ENCODE peak calls at places on chromosomes 1 and 21, in eight cellular contexts. S is SK-N-SH, G is PC-3, W is MM.1S, F is HCT116, I is GM23338, X is OCI-LY7, J is hepatocyte. E is an unnamed sample.

GRCh38 chr1:5954964-5955363 is 37.3 kb downstream of the NPHP4 start:
- DNase-seq in S (no peak), G (no peak), W (peak), F (no peak), I (no peak), X (peak), J (no peak), E (no peak)

GRCh38 chr1:109630081-109630880 is 10.6 kb downstream of the AMPD2 start:
- DNase-seq in S (peak), G (no peak), W (no peak), F (no peak), I (peak), X (peak), J (no peak), E (peak)

GRCh38 chr1:8077120-8077573 is 51.0 kb upstream of the ERRFI1 start:
- DNase-seq in S (no peak), G (peak), W (no peak), F (peak), I (no peak), X (no peak), J (peak), E (peak)

GRCh38 chr1:33634806-33635205 is 162.4 kb downstream of the ZSCAN20 start:
- DNase-seq in S (peak), G (peak), W (peak), F (peak), I (peak), X (peak), J (peak), E (peak)

GRCh38 chr1:214209260-214209808 is 71.6 kb upstream of the SMYD2 start:
- DNase-seq in S (no peak), G (no peak), W (no peak), F (no peak), I (no peak), X (no peak), J (no peak), E (peak)

GRCh38 chr1:15152318-15153183 is 996 bp upstream of the TMEM51 start:
- DNase-seq in S (peak), G (peak), W (peak), F (peak), I (peak), X (no peak), J (peak), E (peak)

GRCh38 chr1:9440763-9441194 is 98.5 kb upstream of the SLC25A33 start:
- DNase-seq in S (no peak), G (no peak), W (no peak), F (no peak), I (no peak), X (no peak), J (no peak), E (no peak)

GRCh38 chr1:160108888-160109662 is 6.5 kb upstream of the ATP1A2 start:
- DNase-seq in S (peak), G (peak), W (peak), F (peak), I (peak), X (peak), J (peak), E (peak)

GRCh38 chr1:82991569-82991968 is 1007.4 kb downstream of the TTLL7 start:
- DNase-seq in S (no peak), G (no peak), W (no peak), F (no peak), I (no peak), X (no peak), J (no peak), E (no peak)

GRCh38 chr1:94178896-94179295 is 57.9 kb upstream of the ABCA4 start:
- DNase-seq in S (no peak), G (no peak), W (no peak), F (no peak), I (no peak), X (no peak), J (no peak), E (no peak)

GRCh38 chr1:15328245-15328784 is 81.3 kb downstream of the FHAD1 start:
- DNase-seq in S (no peak), G (no peak), W (no peak), F (no peak), I (no peak), X (no peak), J (peak), E (no peak)

GRCh38 chr1:210185063-210185462 is 47.5 kb upstream of the SERTAD4 start:
- DNase-seq in S (no peak), G (no peak), W (no peak), F (no peak), I (peak), X (no peak), J (no peak), E (no peak)

GRCh38 chr1:232038704-232039103 is 412.1 kb downstream of the DISC1 start:
- DNase-seq in S (no peak), G (no peak), W (no peak), F (no peak), I (no peak), X (no peak), J (no peak), E (no peak)

GRCh38 chr1:111599781-111600180 is 19.8 kb upstream of the RAP1A start:
- DNase-seq in S (no peak), G (no peak), W (no peak), F (no peak), I (no peak), X (no peak), J (no peak), E (no peak)

GRCh38 chr1:107935396-107936064 is 29.4 kb downstream of the VAV3 start:
- DNase-seq in S (no peak), G (peak), W (no peak), F (no peak), I (no peak), X (peak), J (no peak), E (no peak)

GRCh38 chr1:43773821-43774220 is 66.5 kb downstream of the ST3GAL3 start:
- DNase-seq in S (no peak), G (no peak), W (no peak), F (no peak), I (no peak), X (no peak), J (no peak), E (no peak)

GRCh38 chr1:219668446-219668845 is 55.5 kb upstream of the ZC3H11B start:
- DNase-seq in S (no peak), G (no peak), W (no peak), F (no peak), I (no peak), X (no peak), J (no peak), E (no peak)

GRCh38 chr1:182525342-182525741 is 63.7 kb downstream of the RNASEL start:
- DNase-seq in S (no peak), G (no peak), W (peak), F (no peak), I (no peak), X (no peak), J (no peak), E (no peak)

GRCh38 chr1:54380285-54380882 is 25.8 kb downstream of the SSBP3 start:
- DNase-seq in S (no peak), G (no peak), W (no peak), F (no peak), I (no peak), X (no peak), J (no peak), E (no peak)

GRCh38 chr1:53393325-53393792 is 65.5 kb upstream of the LRP8 start:
- DNase-seq in S (peak), G (peak), W (peak), F (peak), I (peak), X (peak), J (peak), E (peak)

GRCh38 chr1:64098856-64099606 is 104.4 kb upstream of the UBE2U start:
- DNase-seq in S (no peak), G (no peak), W (no peak), F (no peak), I (no peak), X (no peak), J (no peak), E (no peak)

GRCh38 chr1:243264718-243265117 is 8.9 kb downstream of the SDCCAG8 start:
- DNase-seq in S (peak), G (peak), W (no peak), F (no peak), I (no peak), X (no peak), J (no peak), E (no peak)

GRCh38 chr1:193183019-193183643 is 3.3 kb downstream of the B3GALT2 start:
- DNase-seq in S (peak), G (peak), W (peak), F (peak), I (peak), X (peak), J (peak), E (peak)

GRCh38 chr1:193184776-193185175 is 1.6 kb downstream of the B3GALT2 start:
- DNase-seq in S (no peak), G (no peak), W (no peak), F (no peak), I (no peak), X (no peak), J (no peak), E (no peak)

GRCh38 chr1:193181526-193181925 is 4.9 kb downstream of the B3GALT2 start:
- DNase-seq in S (no peak), G (no peak), W (no peak), F (no peak), I (no peak), X (no peak), J (no peak), E (no peak)

GRCh38 chr1:193179094-193179493 is 7.3 kb downstream of the B3GALT2 start:
- DNase-seq in S (no peak), G (no peak), W (no peak), F (no peak), I (no peak), X (no peak), J (no peak), E (no peak)

DNA sequence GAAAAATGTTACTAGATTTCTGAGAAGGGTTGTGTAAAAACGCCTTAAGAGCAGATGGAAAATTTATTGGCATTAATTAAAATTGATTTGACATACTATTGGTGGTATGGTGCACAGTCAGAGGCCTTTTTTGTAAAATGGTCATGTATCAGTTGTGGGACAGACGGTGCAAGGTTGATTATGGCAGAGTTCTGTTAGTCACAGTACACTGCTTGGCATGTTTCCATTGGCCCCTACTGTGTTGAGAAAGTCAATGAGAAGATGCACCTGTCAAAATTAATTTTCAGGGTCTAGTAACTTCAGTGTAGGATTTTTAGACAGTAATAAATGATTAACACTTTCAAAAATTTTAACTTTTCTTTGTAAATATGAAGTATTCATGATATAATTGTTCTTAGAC is 4.4 kb downstream of the B3GALT2 start:
- DNase-seq in S (no peak), G (no peak), W (no peak), F (no peak), I (no peak), X (no peak), J (no peak), E (no peak)
- TF ChIP-seq EZH2phosphoT487 in S (no peak), G (no peak), W (no peak), F (no peak), I (no peak), X (no peak), J (no peak), E (no peak)

GRCh38 chr1:150281221-150281757 is 1.1 kb upstream of the CIART start:
- DNase-seq in S (peak), G (peak), W (peak), F (no peak), I (peak), X (peak), J (peak), E (peak)
- TF ChIP-seq CTCF in S (peak), G (peak), W (peak), F (peak), I (peak), X (peak), J (peak), E (peak)

DNA sequence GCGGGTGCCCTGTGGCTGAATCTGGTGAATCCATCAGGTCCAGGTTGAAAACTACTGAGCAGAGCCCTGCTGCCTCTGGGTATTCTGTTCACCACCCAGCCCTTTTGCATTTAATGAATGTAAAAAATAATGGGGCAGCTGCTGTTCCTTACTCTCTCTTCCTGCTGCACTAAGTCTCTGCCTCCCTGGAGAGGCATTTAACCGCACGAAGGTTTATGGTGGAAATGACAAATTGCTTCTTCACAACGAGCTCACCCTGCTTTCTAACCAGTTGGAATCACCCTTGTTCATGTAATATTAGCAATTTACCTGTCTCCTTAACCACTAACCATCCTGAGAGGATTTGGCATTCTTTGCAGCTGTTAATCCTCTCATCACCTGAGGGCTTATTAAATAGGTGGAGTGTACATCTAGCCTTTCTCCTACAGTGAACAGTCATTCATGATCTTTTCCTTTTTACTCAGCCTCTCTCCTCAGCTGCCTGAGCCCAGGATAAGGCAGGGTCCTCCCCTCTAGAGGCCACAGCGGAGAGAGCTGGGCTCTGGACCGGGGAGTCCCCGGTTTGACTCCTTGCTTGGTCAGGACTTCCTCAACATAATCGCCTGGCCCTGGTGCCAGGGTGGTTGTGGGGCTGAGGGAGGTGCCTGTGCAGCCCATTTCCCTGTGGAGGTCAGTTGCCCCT is 97.6 kb downstream of the NOS1AP start:
- DNase-seq in S (no peak), G (no peak), W (no peak), F (no peak), I (no peak), X (no peak), J (no peak), E (peak)
- TF ChIP-seq EZH2phosphoT487 in S (no peak), G (no peak), W (no peak), F (no peak), I (no peak), X (no peak), J (no peak), E (no peak)

GRCh38 chr1:38875811-38876210 is 2.7 kb upstream of the MYCBP start:
- DNase-seq in S (no peak), G (no peak), W (no peak), F (no peak), I (no peak), X (no peak), J (no peak), E (no peak)

GRCh38 chr1:38870996-38871395 is 2.2 kb downstream of the MYCBP start:
- DNase-seq in S (no peak), G (no peak), W (no peak), F (no peak), I (no peak), X (no peak), J (no peak), E (no peak)

GRCh38 chr1:38872401-38873026 is 634 bp downstream of the MYCBP start:
- DNase-seq in S (no peak), G (peak), W (peak), F (no peak), I (peak), X (peak), J (peak), E (peak)

GRCh38 chr1:38873027-38873969 is at the start of gene MYCBP:
- DNase-seq in S (peak), G (peak), W (peak), F (peak), I (peak), X (peak), J (peak), E (peak)
- TF ChIP-seq CTCF in S (no peak), G (no peak), W (no peak), F (no peak), I (no peak), X (no peak), J (no peak), E (no peak)

DNA sequence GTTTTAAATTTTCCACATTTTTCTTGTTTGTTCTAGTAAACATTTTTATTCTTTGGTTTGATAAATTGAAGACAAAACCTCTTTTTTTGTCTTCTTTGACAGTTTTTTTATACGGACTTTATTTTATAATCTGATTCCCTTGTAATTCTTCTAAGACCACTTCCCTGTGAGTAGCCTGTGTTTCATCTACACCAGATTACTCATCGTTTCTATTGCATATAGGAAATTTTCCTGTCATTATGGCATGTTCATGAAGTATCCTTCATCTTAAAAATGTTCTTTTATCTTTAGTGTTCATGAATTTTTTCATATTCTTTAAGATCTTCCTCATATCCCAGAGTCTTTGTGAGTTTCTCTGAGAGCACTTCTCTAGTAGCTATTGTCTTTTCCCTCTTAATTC is 109.8 kb downstream of the USP25 start:
- DNase-seq in S (no peak), G (peak), W (no peak), F (no peak), I (no peak), X (no peak), J (no peak), E (no peak)
- TF ChIP-seq EZH2phosphoT487 in S (no peak), G (no peak), W (no peak), F (no peak), I (no peak), X (no peak), J (no peak), E (no peak)

GRCh38 chr21:41045534-41046268 is 122.3 kb upstream of the BACE2 start:
- DNase-seq in S (peak), G (peak), W (no peak), F (no peak), I (peak), X (no peak), J (peak), E (peak)
- TF ChIP-seq CTCF in S (no peak), G (peak), W (peak), F (peak), I (peak), X (no peak), J (peak), E (peak)

GRCh38 chr1:25897754-25898153 is 8.5 kb downstream of the STMN1 start:
- DNase-seq in S (no peak), G (no peak), W (no peak), F (no peak), I (no peak), X (no peak), J (no peak), E (no peak)

GRCh38 chr1:25895365-25895990 is 10.7 kb downstream of the STMN1 start:
- DNase-seq in S (peak), G (peak), W (peak), F (peak), I (peak), X (peak), J (peak), E (peak)

GRCh38 chr1:25893072-25893604 is 13.1 kb downstream of the STMN1 start:
- DNase-seq in S (no peak), G (no peak), W (no peak), F (no peak), I (no peak), X (no peak), J (no peak), E (no peak)

GRCh38 chr1:25898223-25899015 is 7.8 kb downstream of the STMN1 start:
- DNase-seq in S (no peak), G (no peak), W (no peak), F (no peak), I (no peak), X (no peak), J (no peak), E (no peak)

DNA sequence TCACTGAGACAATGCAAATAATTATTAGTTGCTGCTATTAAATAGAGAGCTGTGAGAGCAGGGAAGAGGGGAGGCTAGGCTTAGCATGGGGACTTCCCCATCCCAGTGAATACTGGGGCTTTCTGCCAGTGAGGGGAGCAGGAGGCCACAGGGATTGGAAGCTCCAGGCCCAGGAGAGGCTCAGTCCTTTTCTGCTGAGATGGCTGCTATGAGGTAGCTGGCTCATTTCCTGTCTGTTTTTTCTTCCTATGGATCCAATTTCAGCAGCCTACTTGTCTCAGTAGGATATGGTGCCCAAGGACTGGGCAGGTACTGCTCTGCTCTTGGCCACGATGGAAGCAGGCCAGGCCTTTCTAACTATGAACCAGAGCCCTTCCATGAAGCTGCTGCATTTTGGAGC is 10.0 kb downstream of the STMN1 start:
- DNase-seq in S (no peak), G (peak), W (no peak), F (no peak), I (no peak), X (no peak), J (no peak), E (no peak)
- TF ChIP-seq EZH2phosphoT487 in S (no peak), G (no peak), W (no peak), F (no peak), I (no peak), X (no peak), J (no peak), E (no peak)